ENCODE peak calls at places on chromosome 5, in five cellular contexts. W, D, A, J and T are unnamed samples.

GRCh38 chr5:11384441-11385250 is 519.6 kb downstream of the CTNND2 start:
- DNase-seq in A (peak), D (no peak), W (no peak), J (peak), T (no peak)

GRCh38 chr5:136374003-136374402 is 8.7 kb upstream of the TRPC7 start:
- DNase-seq in J (peak), W (no peak), D (peak), A (peak), T (peak)

GRCh38 chr5:13932006-13932405 is 12.5 kb downstream of the DNAH5 start:
- DNase-seq in D (no peak), A (no peak), J (no peak), W (no peak), T (no peak)

GRCh38 chr5:180201051-180201987 is 7.7 kb downstream of the RASGEF1C start:
- DNase-seq in W (peak), A (peak), J (peak), D (peak), T (no peak)

GRCh38 chr5:108481355-108481931 is 99.5 kb upstream of the FBXL17 start:
- DNase-seq in D (peak), W (peak), A (peak), J (peak), T (no peak)

GRCh38 chr5:134413046-134413445 is 1.4 kb upstream of the CDKN2AIPNL start:
- DNase-seq in D (no peak), A (no peak), W (no peak), J (no peak), T (no peak)

GRCh38 chr5:43063731-43064171 is 23.6 kb upstream of the ANXA2R start:
- DNase-seq in W (peak), D (no peak), J (peak), A (peak), T (peak)

GRCh38 chr5:90334746-90335145 is 74.8 kb downstream of the CETN3 start:
- DNase-seq in J (no peak), D (no peak), A (no peak), W (no peak), T (no peak)

GRCh38 chr5:57441557-57441956 is 41.1 kb downstream of the ACTBL2 start:
- DNase-seq in D (no peak), W (peak), J (peak), A (no peak), T (peak)

GRCh38 chr5:148156609-148157008 is 11.7 kb upstream of the SPINK14 start:
- DNase-seq in J (no peak), A (no peak), W (no peak), D (no peak), T (no peak)

GRCh38 chr5:91864902-91865420 is 481.8 kb upstream of the ARRDC3 start:
- DNase-seq in D (no peak), W (peak), A (no peak), J (peak), T (no peak)

GRCh38 chr5:57209316-57210040 is 35.6 kb downstream of the GPBP1 start:
- DNase-seq in D (no peak), W (peak), J (peak), A (peak), T (peak)

GRCh38 chr5:103461223-103461622 is 101.4 kb downstream of the NUDT12 start:
- DNase-seq in W (no peak), D (no peak), A (no peak), J (peak), T (peak)

GRCh38 chr5:63131618-63132285 is 553.1 kb downstream of the LRRC70 start:
- DNase-seq in J (peak), A (no peak), D (no peak), W (peak), T (no peak)

GRCh38 chr5:22852807-22853670 is at the start of gene CDH12:
- DNase-seq in W (peak), D (no peak), J (peak), A (peak), T (peak)

GRCh38 chr5:61461412-61461811 is 129.4 kb downstream of the ZSWIM6 start:
- DNase-seq in D (no peak), J (no peak), W (no peak), A (no peak), T (no peak)

GRCh38 chr5:80957031-80957761 is 3.0 kb upstream of the RASGRF2 start:
- DNase-seq in W (peak), A (peak), J (peak), D (no peak), T (peak)

GRCh38 chr5:157520911-157521703 is 54.5 kb downstream of the ADAM19 start:
- DNase-seq in J (no peak), A (peak), W (peak), D (no peak), T (no peak)

GRCh38 chr5:137622850-137623249 is 113.0 kb downstream of the KLHL3 start:
- DNase-seq in D (no peak), A (no peak), J (no peak), W (no peak), T (peak)

GRCh38 chr5:157309796-157310195 is 43.9 kb downstream of the CYFIP2 start:
- DNase-seq in W (no peak), A (peak), J (no peak), D (no peak), T (no peak)

GRCh38 chr5:43315262-43315661 is 2.0 kb upstream of the HMGCS1 start:
- DNase-seq in J (peak), W (no peak), D (no peak), A (no peak), T (peak)

GRCh38 chr5:38543074-38543473 is 13.4 kb downstream of the LIFR start:
- DNase-seq in D (no peak), A (no peak), J (no peak), W (no peak), T (no peak)

GRCh38 chr5:102856374-102856748 is 101.3 kb downstream of the PAM start:
- DNase-seq in W (peak), A (no peak), D (no peak), J (peak), T (no peak)

GRCh38 chr5:119270121-119270565 is 85.7 kb upstream of the TNFAIP8 start:
- DNase-seq in W (no peak), D (no peak), A (no peak), J (no peak), T (no peak)

DNA sequence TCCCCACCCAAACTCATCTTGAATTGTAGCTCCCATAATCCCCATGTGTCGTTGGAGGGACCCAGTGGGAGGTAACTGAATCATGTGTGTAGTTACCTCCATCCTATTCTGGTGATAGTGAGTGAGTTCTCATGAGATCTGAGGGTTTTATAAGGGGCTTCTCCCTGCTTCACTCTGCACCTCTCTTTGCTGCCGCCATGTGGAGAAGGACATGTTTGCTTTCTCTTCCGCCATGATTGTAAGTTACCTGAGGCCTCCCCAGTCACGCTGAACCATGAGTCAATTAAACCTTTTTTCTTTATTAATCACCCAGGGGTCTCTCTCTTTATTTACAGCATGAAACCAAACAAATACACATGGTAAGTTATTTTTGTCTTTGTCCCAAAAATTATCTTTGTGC is 726.1 kb downstream of the CDH18 start:
- DNase-seq in J (no peak), D (no peak), W (no peak), A (peak), T (no peak)
- TF ChIP-seq CTCF in J (no peak), D (peak), W (no peak), A (peak), T (no peak)

GRCh38 chr5:139543423-139543991 is 17.6 kb upstream of the UBE2D2 start:
- DNase-seq in A (peak), D (peak), J (no peak), W (peak), T (no peak)
- H3K27ac ChIP-seq in A (peak), D (peak), J (no peak), W (no peak), T (no peak)

GRCh38 chr5:141753971-141754713 is 72.1 kb upstream of the ARAP3 start:
- DNase-seq in D (peak), J (peak), W (peak), A (peak), T (peak)

GRCh38 chr5:141758316-141758965 is 76.4 kb upstream of the ARAP3 start:
- DNase-seq in A (peak), D (no peak), J (no peak), W (no peak), T (no peak)

GRCh38 chr5:141757402-141757801 is 75.4 kb upstream of the ARAP3 start:
- DNase-seq in A (peak), J (peak), D (no peak), W (peak), T (peak)

GRCh38 chr5:141756196-141756595 is 74.2 kb upstream of the ARAP3 start:
- DNase-seq in A (no peak), D (no peak), J (no peak), W (no peak), T (no peak)

GRCh38 chr5:141753143-141753970 is 71.3 kb upstream of the ARAP3 start:
- DNase-seq in J (no peak), D (no peak), A (peak), W (no peak), T (no peak)
- H3K4me2 ChIP-seq in J (no peak), D (no peak), A (peak), W (no peak), T (no peak)

GRCh38 chr5:125189451-125190051 is 443.1 kb upstream of the ZNF608 start:
- DNase-seq in D (no peak), J (peak), W (peak), A (no peak), T (no peak)
- TF ChIP-seq CTCF in D (no peak), J (no peak), W (no peak), A (no peak), T (no peak)

GRCh38 chr5:59838067-59838466 is 55.5 kb downstream of the PDE4D start:
- DNase-seq in W (no peak), A (peak), J (no peak), D (no peak), T (no peak)

GRCh38 chr5:59837071-59837470 is 56.5 kb downstream of the PDE4D start:
- DNase-seq in J (no peak), A (no peak), D (no peak), W (no peak), T (no peak)

GRCh38 chr5:59842999-59843398 is 50.5 kb downstream of the PDE4D start:
- DNase-seq in A (no peak), J (no peak), W (peak), D (no peak), T (no peak)

GRCh38 chr5:59838989-59839388 is 54.5 kb downstream of the PDE4D start:
- DNase-seq in A (peak), J (no peak), W (no peak), D (no peak), T (no peak)

GRCh38 chr5:59840200-59840601 is 53.3 kb downstream of the PDE4D start:
- DNase-seq in A (no peak), J (no peak), W (no peak), D (no peak), T (peak)
- H3K27ac ChIP-seq in A (no peak), J (no peak), W (no peak), D (no peak), T (no peak)

DNA sequence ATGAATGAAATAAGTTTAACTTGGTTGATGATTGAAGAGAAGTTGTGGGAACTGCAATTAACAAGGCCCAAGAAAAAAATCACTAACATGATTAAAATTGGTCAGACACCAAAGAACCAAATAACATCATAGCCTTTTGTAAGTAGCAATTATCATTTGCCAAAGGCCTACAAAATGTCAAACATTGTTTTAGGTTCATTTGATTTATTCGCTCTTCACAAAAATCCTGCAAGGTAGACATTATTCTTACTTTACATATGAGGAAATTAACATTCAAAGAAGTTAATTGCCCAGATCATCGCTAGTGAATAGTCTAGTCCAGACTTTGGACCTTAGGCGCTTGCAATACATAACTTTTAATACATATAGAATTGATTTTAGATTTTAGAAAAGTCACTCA is 2.6 kb downstream of the POLK start:
- DNase-seq in D (no peak), J (no peak), W (no peak), A (no peak), T (no peak)
- H3K4me2 ChIP-seq in D (peak), J (peak), W (peak), A (no peak), T (no peak)

DNA sequence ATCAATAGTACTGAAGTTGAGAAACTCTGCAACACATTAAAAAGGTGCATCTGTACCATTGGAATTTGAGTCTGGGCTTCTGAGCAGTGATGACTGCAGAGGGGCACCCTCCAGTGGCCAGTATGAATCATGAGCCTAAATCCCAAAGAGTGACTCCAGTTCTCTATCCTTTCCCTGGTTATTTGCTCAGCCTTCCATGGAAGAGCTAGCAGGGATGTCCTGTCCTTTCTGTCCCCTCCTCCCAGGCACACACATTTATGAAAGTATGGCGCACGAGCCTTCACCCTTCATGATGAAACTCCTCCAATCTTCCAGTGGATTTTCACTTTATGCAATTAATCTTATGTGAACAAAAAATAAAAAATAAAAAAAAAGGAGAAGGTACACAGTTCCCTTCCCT is 81.0 kb downstream of the ESM1 start:
- DNase-seq in D (no peak), A (peak), W (peak), J (peak), T (peak)
- TF ChIP-seq CTCF in D (peak), A (peak), W (peak), J (peak), T (peak)

GRCh38 chr5:142826741-142827492 is 56.7 kb downstream of the ARHGAP26 start:
- DNase-seq in D (no peak), W (peak), A (no peak), J (peak), T (peak)
- H3K27ac ChIP-seq in D (no peak), W (no peak), A (no peak), J (peak), T (peak)

GRCh38 chr5:150640311-150641005 is at the start of gene SYNPO:
- DNase-seq in A (no peak), W (peak), D (no peak), J (peak), T (peak)
- H3K4me2 ChIP-seq in A (no peak), W (peak), D (no peak), J (peak), T (peak)